ENCODE peak calls at places on chromosome 19, in six cellular contexts. U is Panc1, Z is psoas muscle, S is progenitor cell of endocrine pancreas, N is neural crest cell, C is upper lobe of right lung. V is an unnamed sample.

GRCh38 chr19:15464394-15465385 is at the start of gene RASAL3:
- DNase-seq in U (no peak), Z (no peak), S (no peak), N (no peak), C (no peak), V (no peak)

GRCh38 chr19:398719-399118 is 10.2 kb downstream of the C2CD4C start:
- DNase-seq in U (no peak), Z (no peak), S (peak), N (no peak), C (peak), V (no peak)

GRCh38 chr19:2326699-2327360 is 1.6 kb downstream of the LSM7 start:
- DNase-seq in U (no peak), Z (no peak), S (no peak), N (no peak), C (no peak), V (no peak)

GRCh38 chr19:46722004-46722380 is 5.1 kb upstream of the PRKD2 start:
- DNase-seq in U (no peak), Z (no peak), S (no peak), N (no peak), C (no peak), V (no peak)

GRCh38 chr19:47275866-47276461 is 1.3 kb downstream of the INAFM1 start:
- DNase-seq in U (no peak), Z (peak), S (no peak), N (no peak), C (peak), V (peak)

GRCh38 chr19:2478324-2478755 is 2.4 kb downstream of the GADD45B start:
- DNase-seq in U (no peak), Z (peak), S (no peak), N (no peak), C (peak), V (peak)

GRCh38 chr19:21765151-21765550 is 2.2 kb downstream of the ZNF100 start:
- DNase-seq in U (no peak), Z (no peak), S (no peak), N (no peak), C (no peak), V (no peak)

GRCh38 chr19:742540-743075 is 8.3 kb upstream of the MISP start:
- DNase-seq in U (no peak), Z (no peak), S (no peak), N (no peak), C (no peak), V (no peak)

GRCh38 chr19:33373701-33374405 is at the start of gene CEBPG:
- DNase-seq in U (no peak), Z (peak), S (peak), N (peak), C (peak), V (peak)

GRCh38 chr19:2330632-2331284 is 2.3 kb downstream of the SPPL2B start:
- DNase-seq in U (no peak), Z (peak), S (no peak), N (no peak), C (no peak), V (no peak)

GRCh38 chr19:51339313-51339686 is 2.6 kb downstream of the VSIG10L start:
- DNase-seq in U (no peak), Z (no peak), S (no peak), N (no peak), C (no peak), V (no peak)

GRCh38 chr19:2168619-2169424 is 5.1 kb downstream of the DOT1L start:
- DNase-seq in U (peak), Z (peak), S (peak), N (peak), C (peak), V (peak)

GRCh38 chr19:38317104-38317612 is 1.4 kb upstream of the YIF1B start:
- DNase-seq in U (no peak), Z (no peak), S (no peak), N (no peak), C (no peak), V (no peak)

GRCh38 chr19:7293795-7294570 is at the start of gene INSR:
- DNase-seq in U (no peak), Z (peak), S (peak), N (peak), C (peak), V (peak)

GRCh38 chr19:11510444-11510843 is 4.8 kb upstream of the ZNF653 start:
- DNase-seq in U (no peak), Z (no peak), S (no peak), N (no peak), C (no peak), V (no peak)

GRCh38 chr19:5128932-5129389 is 160.0 kb downstream of the KDM4B start:
- DNase-seq in U (no peak), Z (no peak), S (peak), N (no peak), C (no peak), V (no peak)

GRCh38 chr19:36849701-36850645 is 703 bp upstream of the ZNF345 start:
- DNase-seq in U (peak), Z (peak), S (peak), N (peak), C (peak), V (peak)

GRCh38 chr19:58038688-58039204 is 4.9 kb downstream of the ZSCAN1 start:
- DNase-seq in U (no peak), Z (no peak), S (no peak), N (no peak), C (no peak), V (no peak)

GRCh38 chr19:55113570-55114039 is 3.8 kb downstream of the PPP1R12C start:
- DNase-seq in U (no peak), Z (peak), S (no peak), N (peak), C (peak), V (peak)

GRCh38 chr19:397321-397720 is 11.6 kb downstream of the C2CD4C start:
- DNase-seq in U (no peak), Z (no peak), S (peak), N (no peak), C (peak), V (no peak)

GRCh38 chr19:34596989-34597388 is 80.0 kb downstream of the SCGB2B2 start:
- DNase-seq in U (no peak), Z (no peak), S (no peak), N (no peak), C (no peak), V (no peak)

GRCh38 chr19:17794412-17794730 is 567 bp upstream of the B3GNT3 start:
- DNase-seq in U (no peak), Z (no peak), S (no peak), N (no peak), C (no peak), V (no peak)

GRCh38 chr19:18922228-18922985 is 2.9 kb downstream of the DDX49 start:
- DNase-seq in U (no peak), Z (no peak), S (no peak), N (no peak), C (no peak), V (no peak)

GRCh38 chr19:18919895-18920204 is 335 bp downstream of the DDX49 start:
- DNase-seq in U (no peak), Z (no peak), S (no peak), N (no peak), C (no peak), V (peak)

GRCh38 chr19:18921593-18921992 is 2.1 kb downstream of the DDX49 start:
- DNase-seq in U (no peak), Z (no peak), S (no peak), N (no peak), C (no peak), V (no peak)

GRCh38 chr19:18920400-18920799 is 885 bp downstream of the DDX49 start:
- DNase-seq in U (no peak), Z (no peak), S (no peak), N (no peak), C (no peak), V (no peak)

GRCh38 chr19:18919086-18919894 is at the start of the genes COPE and DDX49:
- DNase-seq in U (peak), Z (peak), S (peak), N (peak), C (peak), V (peak)
- TF ChIP-seq CTCF in U (no peak), Z (no peak), S (no peak), N (no peak), C (no peak), V (no peak)

DNA sequence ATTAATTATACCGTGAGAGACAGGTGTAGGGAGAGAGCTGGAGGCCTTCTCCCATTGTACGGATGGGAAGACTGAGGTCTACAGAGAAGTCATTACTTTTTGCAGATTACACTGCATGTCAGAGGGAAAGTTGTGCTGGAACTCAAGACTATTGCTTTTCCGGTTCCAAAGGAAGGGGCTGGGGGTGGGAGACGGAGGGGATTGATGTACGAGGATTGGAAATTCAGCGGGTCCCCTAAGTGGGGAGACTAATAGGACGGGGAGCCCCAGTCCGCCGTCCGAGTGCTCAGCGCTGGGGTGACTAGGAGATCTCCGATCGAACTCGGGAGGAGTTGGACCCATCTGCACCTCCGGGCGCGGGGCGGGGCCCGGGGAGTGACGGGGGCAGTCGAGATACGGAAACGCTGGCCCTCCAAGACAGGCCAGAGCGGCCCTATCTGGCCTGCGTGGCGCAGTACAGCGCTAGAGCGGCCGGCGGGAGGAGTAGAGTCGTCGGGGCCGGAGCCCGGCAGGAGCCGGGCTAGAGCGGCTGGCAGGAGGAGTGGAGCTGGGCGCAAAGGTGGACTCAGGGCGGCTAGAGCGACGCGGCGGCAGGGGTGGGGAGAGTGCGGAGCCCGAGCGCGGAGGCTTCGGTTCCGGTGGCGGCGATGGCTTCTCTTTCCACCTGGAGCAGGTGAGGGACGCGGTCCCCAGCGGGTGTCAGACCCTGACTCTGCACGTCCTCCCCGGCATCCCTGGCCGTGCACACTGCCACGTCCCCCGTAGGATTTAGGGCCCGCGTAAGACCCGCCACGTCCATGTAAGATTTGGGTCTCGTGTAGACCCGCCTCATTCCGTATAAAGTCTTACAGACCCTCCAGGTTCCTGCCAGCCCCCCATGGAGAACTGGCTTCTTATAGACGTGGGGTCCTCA is 1.1 kb downstream of the ARHGEF1 start:
- DNase-seq in U (peak), Z (peak), S (peak), N (peak), C (peak), V (peak)
- TF ChIP-seq CTCF in U (no peak), Z (peak), S (no peak), N (no peak), C (peak), V (no peak)

GRCh38 chr19:14122924-14123323 is 5.4 kb upstream of the PRKACA start:
- DNase-seq in U (no peak), Z (no peak), S (no peak), N (no peak), C (no peak), V (no peak)
- TF ChIP-seq CTCF in U (no peak), Z (no peak), S (no peak), N (no peak), C (no peak), V (no peak)

DNA sequence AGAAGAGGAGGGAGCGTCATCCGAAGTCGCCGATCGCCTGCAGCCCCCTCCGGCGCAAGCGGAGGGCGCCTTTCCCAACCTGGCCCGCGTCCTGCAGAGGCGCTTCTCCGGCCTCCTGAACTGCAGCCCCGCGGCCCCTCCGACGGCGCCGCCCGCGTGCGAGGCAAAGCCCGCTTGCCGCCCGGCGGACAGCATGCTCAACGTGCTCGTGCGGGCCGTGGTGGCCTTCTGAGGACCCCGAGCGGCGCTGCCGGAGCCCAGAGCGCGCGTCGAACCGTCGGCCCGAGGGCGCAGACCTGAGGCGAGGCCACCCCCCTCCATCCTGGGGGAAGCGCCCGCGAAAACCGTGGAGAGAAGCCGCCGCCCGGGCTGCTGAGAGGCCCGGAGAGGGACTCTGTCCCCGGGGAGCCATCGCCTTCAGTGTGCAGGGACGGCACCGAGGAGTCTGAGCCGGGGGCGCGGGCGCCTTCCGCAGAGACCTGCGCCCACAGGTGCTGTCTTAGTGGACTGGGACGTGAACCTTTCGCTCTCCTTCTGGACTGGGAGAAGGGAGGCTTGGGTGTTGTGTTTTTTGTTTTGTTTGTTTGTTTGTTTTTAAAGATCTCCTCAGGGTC is 3.5 kb downstream of the IER2 start:
- DNase-seq in U (no peak), Z (peak), S (peak), N (no peak), C (no peak), V (peak)
- TF ChIP-seq CTCF in U (no peak), Z (no peak), S (no peak), N (peak), C (peak), V (no peak)

DNA sequence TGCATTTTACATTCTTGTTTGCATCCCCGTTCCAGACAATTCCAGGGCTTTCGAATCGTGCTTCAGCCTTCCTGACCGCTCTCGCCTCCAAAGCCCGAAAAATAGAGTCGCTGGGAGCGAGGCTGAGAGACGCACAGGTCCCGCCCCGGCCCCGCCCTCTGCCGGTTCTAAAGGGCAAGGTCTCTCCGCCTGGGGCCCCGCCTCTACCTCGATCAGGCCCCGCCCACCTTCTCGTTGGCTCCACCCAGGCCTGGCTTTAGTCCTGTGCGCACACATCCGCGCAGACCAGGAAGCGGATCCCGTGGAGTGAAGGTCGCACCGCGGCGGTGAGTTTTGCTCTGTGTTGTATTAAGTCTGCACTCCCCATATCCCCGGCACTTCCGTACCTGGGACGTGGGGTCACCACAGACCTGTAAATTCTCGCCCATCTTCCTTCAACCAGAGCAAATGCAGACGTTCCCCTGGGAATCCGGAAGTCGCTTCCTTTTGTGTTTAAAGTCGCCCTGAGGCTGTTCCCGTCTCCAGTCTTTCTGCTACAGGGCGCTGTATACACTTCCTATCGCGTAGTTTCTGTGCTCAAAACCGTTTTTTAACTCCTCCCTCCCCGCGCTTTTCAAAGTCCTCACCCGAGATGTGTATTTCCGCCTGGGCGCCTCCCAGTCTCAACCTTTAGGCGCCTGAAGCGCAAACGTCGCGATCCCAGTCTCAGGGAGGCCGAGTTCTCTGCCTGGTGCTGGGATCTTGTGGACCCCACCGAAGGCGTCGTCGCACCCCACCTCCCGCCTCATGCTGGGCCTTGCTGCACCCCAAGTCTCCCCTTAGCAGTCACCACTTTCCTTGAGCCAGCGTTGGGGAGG is at the start of gene ZNF701:
- DNase-seq in U (peak), Z (peak), S (peak), N (peak), C (peak), V (peak)
- TF ChIP-seq CTCF in U (no peak), Z (peak), S (peak), N (peak), C (peak), V (peak)

GRCh38 chr19:27971869-27972268 is 1241.1 kb downstream of the UQCRFS1 start:
- DNase-seq in U (no peak), Z (no peak), S (no peak), N (no peak), C (no peak), V (no peak)

GRCh38 chr19:27975419-27976005 is 1237.4 kb downstream of the UQCRFS1 start:
- DNase-seq in U (no peak), Z (no peak), S (no peak), N (no peak), C (no peak), V (no peak)

GRCh38 chr19:27972291-27973040 is 1240.5 kb downstream of the UQCRFS1 start:
- DNase-seq in U (no peak), Z (no peak), S (no peak), N (no peak), C (no peak), V (no peak)

GRCh38 chr19:27974082-27974513 is 1238.9 kb downstream of the UQCRFS1 start:
- DNase-seq in U (no peak), Z (no peak), S (peak), N (peak), C (no peak), V (peak)

DNA sequence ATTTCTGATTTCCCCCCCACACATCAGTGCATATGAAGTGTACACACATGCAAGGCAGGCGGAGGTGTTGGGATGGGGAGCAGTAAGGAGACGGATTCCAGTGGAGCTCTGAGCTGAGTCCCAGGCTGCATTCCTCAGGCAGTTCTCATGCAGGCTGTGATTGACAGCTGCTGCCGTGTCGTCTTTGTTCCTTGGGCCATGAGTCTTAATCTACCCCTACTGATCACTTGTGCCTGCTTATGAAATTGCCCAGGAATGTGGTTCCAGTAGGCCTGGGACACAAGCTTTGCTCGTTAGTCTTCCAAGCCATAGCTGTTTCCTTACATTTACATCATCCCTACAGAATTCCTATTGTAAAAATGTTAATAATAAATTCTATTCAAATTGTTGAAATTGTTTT is 1241.9 kb downstream of the UQCRFS1 start:
- DNase-seq in U (no peak), Z (no peak), S (no peak), N (no peak), C (no peak), V (no peak)
- TF ChIP-seq CTCF in U (no peak), Z (no peak), S (no peak), N (no peak), C (no peak), V (no peak)

DNA sequence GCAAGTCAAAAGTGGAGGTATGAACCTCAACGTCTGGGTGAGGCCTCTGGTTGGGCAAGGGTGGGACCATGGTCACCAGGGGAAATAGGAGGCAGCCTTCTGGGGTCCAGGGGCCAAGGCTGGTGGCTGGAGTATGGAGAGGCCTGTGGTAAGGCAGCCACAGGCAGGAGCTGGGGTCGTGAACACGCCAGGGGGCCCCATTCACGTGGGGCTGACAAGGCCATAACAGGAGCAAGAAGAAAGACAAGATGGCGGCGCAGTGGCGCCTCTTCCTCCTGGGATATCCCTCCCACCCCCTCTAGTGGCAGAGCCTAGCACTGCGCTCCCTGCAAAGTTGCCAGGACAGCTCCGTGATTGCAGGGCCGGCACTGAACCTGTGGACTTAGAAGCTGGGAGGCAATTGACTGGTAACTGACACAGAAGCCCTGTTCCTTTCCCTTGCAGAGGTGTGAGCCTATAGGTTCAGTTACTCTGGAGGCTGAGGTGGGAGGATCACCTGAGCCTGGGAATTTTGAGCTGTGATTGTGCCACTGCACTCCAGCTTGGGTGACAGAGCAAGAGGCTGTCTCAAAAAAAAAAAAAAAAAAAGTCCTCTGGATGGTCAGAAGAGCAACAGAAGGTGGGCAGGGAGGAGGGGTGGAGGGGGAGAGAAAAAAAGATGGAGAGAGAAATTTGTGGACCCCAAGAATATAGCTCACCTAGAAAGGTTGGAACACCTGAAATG is 19.7 kb upstream of the EDDM13 start:
- DNase-seq in U (peak), Z (peak), S (peak), N (peak), C (peak), V (peak)
- TF ChIP-seq CTCF in U (peak), Z (peak), S (peak), N (peak), C (peak), V (peak)

V was measured in glutamatergic neuron.